ENCODE peak calls at places on chromosomes 6 and 20, in four cellular contexts. I is GM23248, J is esophagus squamous epithelium, U is right lobe of liver. Z is an unnamed sample.

GRCh38 chr6:3071568-3071967 is 3.3 kb downstream of the RIPK1 start:
- DNase-seq in I (no peak), U (no peak), J (no peak), Z (no peak)

GRCh38 chr20:62989201-62989601 is 17.6 kb downstream of the BHLHE23 start:
- DNase-seq in I (no peak), J (no peak), U (no peak), Z (no peak)

GRCh38 chr6:116074732-116075387 is 14.2 kb upstream of the FRK start:
- DNase-seq in I (peak), U (no peak), J (no peak), Z (no peak)

GRCh38 chr20:47784599-47785320 is 521 bp downstream of the SULF2 start:
- DNase-seq in J (no peak), I (peak), U (peak), Z (no peak)

GRCh38 chr20:44411020-44411756 is 55.7 kb downstream of the HNF4A start:
- DNase-seq in U (peak), J (no peak), I (no peak), Z (no peak)

GRCh38 chr6:72740135-72740534 is 118.3 kb downstream of the KCNQ5 start:
- DNase-seq in J (no peak), I (peak), U (no peak), Z (no peak)

GRCh38 chr6:42571611-42572342 is 7.9 kb downstream of the UBR2 start:
- DNase-seq in I (peak), J (no peak), U (no peak), Z (no peak)

GRCh38 chr20:4305091-4305490 is 289.7 kb upstream of the RNF24 start:
- DNase-seq in I (no peak), J (no peak), U (no peak), Z (no peak)

GRCh38 chr20:13363473-13363872 is 142.4 kb downstream of the ISM1 start:
- DNase-seq in U (no peak), I (no peak), J (no peak), Z (no peak)

GRCh38 chr20:63580796-63581461 is 6.9 kb upstream of the HELZ2 start:
- DNase-seq in U (peak), J (no peak), I (peak), Z (no peak)

GRCh38 chr6:66153247-66153646 is 446.2 kb upstream of the EYS start:
- DNase-seq in U (no peak), I (no peak), J (no peak), Z (no peak)

GRCh38 chr20:62755817-62756724 is 40.2 kb upstream of the MRGBP start:
- DNase-seq in J (no peak), U (peak), I (peak), Z (no peak)

GRCh38 chr20:38109025-38109541 is 56.0 kb downstream of the TGM2 start:
- DNase-seq in J (no peak), I (peak), U (no peak), Z (no peak)

GRCh38 chr6:125149256-125150144 is 4.1 kb upstream of the TPD52L1 start:
- DNase-seq in I (peak), U (no peak), J (no peak), Z (no peak)

GRCh38 chr6:15969236-15969778 is 159.6 kb upstream of the MYLIP start:
- DNase-seq in I (peak), J (no peak), U (no peak), Z (no peak)

GRCh38 chr6:26155066-26155925 is 68.1 kb downstream of the HFE start:
- DNase-seq in J (no peak), I (peak), U (no peak), Z (no peak)

GRCh38 chr6:95091823-95092436 is 485.4 kb upstream of the MANEA start:
- DNase-seq in U (no peak), I (peak), J (no peak), Z (no peak)

GRCh38 chr6:72826744-72827438 is 205.0 kb downstream of the KCNQ5 start:
- DNase-seq in U (no peak), J (no peak), I (peak), Z (no peak)

GRCh38 chr6:44036699-44037101 is 90.6 kb downstream of the MRPL14 start:
- DNase-seq in J (no peak), I (no peak), U (peak), Z (no peak)

GRCh38 chr6:155628315-155628714 is 172.7 kb upstream of the NOX3 start:
- DNase-seq in I (no peak), J (no peak), U (no peak), Z (no peak)

GRCh38 chr6:133917781-133918180 is 28.9 kb downstream of the TCF21 start:
- DNase-seq in I (no peak), U (no peak), J (no peak), Z (no peak)

GRCh38 chr6:42260424-42260888 is 42.8 kb upstream of the MRPS10 start:
- DNase-seq in I (no peak), U (no peak), J (no peak), Z (no peak)

GRCh38 chr6:138815797-138816528 is 20.1 kb downstream of the ECT2L start:
- DNase-seq in J (no peak), U (no peak), I (peak), Z (no peak)

GRCh38 chr6:81767163-81768000 is 14.9 kb upstream of the TENT5A start:
- DNase-seq in U (no peak), I (peak), J (no peak), Z (no peak)

GRCh38 chr6:13432526-13433218 is 54.7 kb downstream of the GFOD1 start:
- DNase-seq in U (no peak), J (no peak), I (no peak), Z (no peak)

GRCh38 chr20:46253391-46253790 is 54.9 kb downstream of the CDH22 start:
- DNase-seq in U (no peak), J (no peak), I (peak), Z (no peak)

GRCh38 chr6:10258341-10258740 is 156.5 kb downstream of the TFAP2A start:
- DNase-seq in J (no peak), I (no peak), U (no peak), Z (no peak)

GRCh38 chr6:133774356-133774755 is 114.6 kb upstream of the TCF21 start:
- DNase-seq in J (no peak), I (peak), U (no peak), Z (no peak)

GRCh38 chr6:42393339-42393738 is 58.4 kb downstream of the TRERF1 start:
- DNase-seq in I (no peak), U (no peak), J (no peak), Z (no peak)

GRCh38 chr6:163288066-163288465 is 126.5 kb upstream of the QKI start:
- DNase-seq in U (no peak), J (no peak), I (no peak), Z (no peak)

GRCh38 chr6:34671801-34672656 is 24.5 kb downstream of the ILRUN start:
- DNase-seq in I (peak), U (no peak), J (no peak), Z (no peak)

GRCh38 chr6:146315321-146316254 is 228.0 kb upstream of the RAB32 start:
- DNase-seq in U (no peak), I (peak), J (no peak), Z (no peak)

GRCh38 chr6:144715344-144715743 is 430.2 kb downstream of the UTRN start:
- DNase-seq in I (no peak), J (no peak), U (no peak), Z (no peak)

GRCh38 chr6:112331306-112331705 is 15.8 kb upstream of the RFPL4B start:
- DNase-seq in J (no peak), I (peak), U (no peak), Z (no peak)
- H3K27ac ChIP-seq in J (peak), I (peak), U (no peak), Z (no peak)

GRCh38 chr6:38080349-38080748 is 260.8 kb downstream of the ZFAND3 start:
- DNase-seq in I (peak), J (no peak), U (no peak), Z (no peak)
- H3K4me3 ChIP-seq in I (no peak), J (no peak), U (no peak), Z (no peak)

GRCh38 chr6:234706-235372 is 57.4 kb upstream of the DUSP22 start:
- DNase-seq in I (no peak), U (no peak), J (no peak), Z (no peak)
- H3K27ac ChIP-seq in I (no peak), U (no peak), J (no peak), Z (no peak)

GRCh38 chr6:119960065-119960464 is 610.5 kb upstream of the MAN1A1 start:
- DNase-seq in J (no peak), I (no peak), U (no peak), Z (no peak)
- H3K4me3 ChIP-seq in J (no peak), I (no peak), U (no peak), Z (no peak)

GRCh38 chr6:106431972-106432371 is 71.5 kb downstream of the CRYBG1 start:
- DNase-seq in J (no peak), U (no peak), I (no peak), Z (no peak)
- H3K27ac ChIP-seq in J (no peak), U (no peak), I (no peak), Z (no peak)

GRCh38 chr6:159716247-159717086 is 10.8 kb upstream of the WTAP start:
- DNase-seq in I (peak), J (no peak), U (no peak), Z (no peak)

GRCh38 chr6:159720708-159721107 is 6.6 kb upstream of the WTAP start:
- DNase-seq in I (peak), J (no peak), U (no peak), Z (no peak)

GRCh38 chr6:159719287-159719686 is 8.0 kb upstream of the WTAP start:
- DNase-seq in J (no peak), I (no peak), U (no peak), Z (no peak)

GRCh38 chr6:159715605-159716004 is 11.7 kb upstream of the WTAP start:
- DNase-seq in U (no peak), I (no peak), J (no peak), Z (no peak)

GRCh38 chr6:159718634-159719033 is 8.7 kb upstream of the WTAP start:
- DNase-seq in U (no peak), I (no peak), J (no peak), Z (no peak)
- H3K4me3 ChIP-seq in U (no peak), I (no peak), J (no peak), Z (no peak)

GRCh38 chr6:31899215-31899614 is 1.7 kb upstream of the EHMT2 start:
- DNase-seq in I (no peak), J (no peak), U (no peak), Z (no peak)

GRCh38 chr6:31897612-31898199 is at the start of gene EHMT2:
- DNase-seq in J (no peak), U (peak), I (peak), Z (peak)

GRCh38 chr6:31898200-31899011 is 908 bp upstream of the EHMT2 start:
- DNase-seq in J (no peak), U (no peak), I (peak), Z (no peak)

GRCh38 chr6:31896856-31897611 is 464 bp downstream of the EHMT2 start:
- DNase-seq in J (no peak), I (peak), U (peak), Z (no peak)

GRCh38 chr6:31896493-31896855 is 1.0 kb downstream of the EHMT2 start:
- DNase-seq in J (no peak), U (no peak), I (no peak), Z (no peak)
- H3K27ac ChIP-seq in J (peak), U (no peak), I (no peak), Z (peak)

GRCh38 chr6:22221211-22221610 is 75.6 kb downstream of the PRL start:
- DNase-seq in I (no peak), U (no peak), J (no peak), Z (no peak)
- H3K4me3 ChIP-seq in I (no peak), U (no peak), J (no peak), Z (no peak)

GRCh38 chr6:30135147-30135546 is 793 bp upstream of the TRIM40 start:
- DNase-seq in I (no peak), U (no peak), J (no peak), Z (no peak)
- H3K27ac ChIP-seq in I (no peak), U (no peak), J (no peak), Z (no peak)

Z was measured in ascending aorta.